ENCODE peak calls at places on chromosomes 6 and 20, in eight cellular contexts. One of them, this sample, is unnamed.

GRCh38 chr6:79538481-79538971 is 1.3 kb upstream of the LCA5 start:
- DNase-seq in neural progenitor cell: peak
- DNase-seq in DND-41: no peak
- DNase-seq in colonic mucosa: no peak
- DNase-seq in PC-3: peak
- DNase-seq in kidney: no peak
- DNase-seq in K562: no peak
- DNase-seq in GM23248: peak
- DNase-seq in this sample: no peak

GRCh38 chr6:78629154-78629721 is 238.1 kb upstream of the IRAK1BP1 start:
- DNase-seq in neural progenitor cell: no peak
- DNase-seq in DND-41: no peak
- DNase-seq in colonic mucosa: no peak
- DNase-seq in PC-3: no peak
- DNase-seq in kidney: peak
- DNase-seq in K562: no peak
- DNase-seq in GM23248: peak
- DNase-seq in this sample: no peak

GRCh38 chr6:15399651-15400470 is 154.0 kb downstream of the JARID2 start:
- DNase-seq in neural progenitor cell: peak
- DNase-seq in DND-41: no peak
- DNase-seq in colonic mucosa: peak
- DNase-seq in PC-3: peak
- DNase-seq in kidney: peak
- DNase-seq in K562: peak
- DNase-seq in GM23248: peak
- DNase-seq in this sample: no peak

GRCh38 chr6:11140061-11140460 is 28.5 kb upstream of the ERVFRD-1 start:
- DNase-seq in neural progenitor cell: no peak
- DNase-seq in DND-41: no peak
- DNase-seq in colonic mucosa: no peak
- DNase-seq in PC-3: no peak
- DNase-seq in kidney: no peak
- DNase-seq in K562: no peak
- DNase-seq in GM23248: peak
- DNase-seq in this sample: no peak

GRCh38 chr6:35296931-35297330 is 687 bp upstream of the DEF6 start:
- DNase-seq in neural progenitor cell: no peak
- DNase-seq in DND-41: no peak
- DNase-seq in colonic mucosa: no peak
- DNase-seq in PC-3: no peak
- DNase-seq in kidney: no peak
- DNase-seq in K562: no peak
- DNase-seq in GM23248: no peak
- DNase-seq in this sample: no peak

GRCh38 chr20:5696011-5696559 is 54.1 kb upstream of the SHLD1 start:
- DNase-seq in neural progenitor cell: no peak
- DNase-seq in DND-41: no peak
- DNase-seq in colonic mucosa: no peak
- DNase-seq in PC-3: peak
- DNase-seq in kidney: no peak
- DNase-seq in K562: no peak
- DNase-seq in GM23248: peak
- DNase-seq in this sample: no peak

GRCh38 chr20:41086402-41087324 is 50.7 kb upstream of the PLCG1 start:
- DNase-seq in neural progenitor cell: no peak
- DNase-seq in DND-41: no peak
- DNase-seq in colonic mucosa: no peak
- DNase-seq in PC-3: peak
- DNase-seq in kidney: no peak
- DNase-seq in K562: peak
- DNase-seq in GM23248: no peak
- DNase-seq in this sample: no peak

GRCh38 chr20:62496525-62497218 is 20.9 kb upstream of the GATA5 start:
- DNase-seq in neural progenitor cell: peak
- DNase-seq in DND-41: peak
- DNase-seq in colonic mucosa: no peak
- DNase-seq in PC-3: peak
- DNase-seq in kidney: no peak
- DNase-seq in K562: peak
- DNase-seq in GM23248: peak
- DNase-seq in this sample: peak

GRCh38 chr6:41443616-41444525 is 102.3 kb upstream of the FOXP4 start:
- DNase-seq in neural progenitor cell: no peak
- DNase-seq in DND-41: no peak
- DNase-seq in colonic mucosa: no peak
- DNase-seq in PC-3: no peak
- DNase-seq in kidney: peak
- DNase-seq in K562: peak
- DNase-seq in GM23248: peak
- DNase-seq in this sample: no peak

GRCh38 chr20:32982617-32983458 is 21.4 kb downstream of the SUN5 start:
- DNase-seq in neural progenitor cell: no peak
- DNase-seq in DND-41: no peak
- DNase-seq in colonic mucosa: no peak
- DNase-seq in PC-3: no peak
- DNase-seq in kidney: no peak
- DNase-seq in K562: no peak
- DNase-seq in GM23248: no peak
- DNase-seq in this sample: no peak

GRCh38 chr6:144006731-144007454 is 1.2 kb downstream of the PLAGL1 start:
- DNase-seq in neural progenitor cell: peak
- DNase-seq in DND-41: no peak
- DNase-seq in colonic mucosa: peak
- DNase-seq in PC-3: peak
- DNase-seq in kidney: no peak
- DNase-seq in K562: peak
- DNase-seq in GM23248: peak
- DNase-seq in this sample: no peak

GRCh38 chr6:49519660-49520059 is 19.9 kb downstream of the GLYATL3 start:
- DNase-seq in neural progenitor cell: no peak
- DNase-seq in DND-41: no peak
- DNase-seq in colonic mucosa: no peak
- DNase-seq in PC-3: no peak
- DNase-seq in kidney: no peak
- DNase-seq in K562: no peak
- DNase-seq in GM23248: no peak
- DNase-seq in this sample: no peak

GRCh38 chr6:39365281-39366074 is 43.0 kb upstream of the KCNK16 start:
- DNase-seq in neural progenitor cell: no peak
- DNase-seq in DND-41: no peak
- DNase-seq in colonic mucosa: no peak
- DNase-seq in PC-3: peak
- DNase-seq in kidney: no peak
- DNase-seq in K562: no peak
- DNase-seq in GM23248: peak
- DNase-seq in this sample: no peak

DNA sequence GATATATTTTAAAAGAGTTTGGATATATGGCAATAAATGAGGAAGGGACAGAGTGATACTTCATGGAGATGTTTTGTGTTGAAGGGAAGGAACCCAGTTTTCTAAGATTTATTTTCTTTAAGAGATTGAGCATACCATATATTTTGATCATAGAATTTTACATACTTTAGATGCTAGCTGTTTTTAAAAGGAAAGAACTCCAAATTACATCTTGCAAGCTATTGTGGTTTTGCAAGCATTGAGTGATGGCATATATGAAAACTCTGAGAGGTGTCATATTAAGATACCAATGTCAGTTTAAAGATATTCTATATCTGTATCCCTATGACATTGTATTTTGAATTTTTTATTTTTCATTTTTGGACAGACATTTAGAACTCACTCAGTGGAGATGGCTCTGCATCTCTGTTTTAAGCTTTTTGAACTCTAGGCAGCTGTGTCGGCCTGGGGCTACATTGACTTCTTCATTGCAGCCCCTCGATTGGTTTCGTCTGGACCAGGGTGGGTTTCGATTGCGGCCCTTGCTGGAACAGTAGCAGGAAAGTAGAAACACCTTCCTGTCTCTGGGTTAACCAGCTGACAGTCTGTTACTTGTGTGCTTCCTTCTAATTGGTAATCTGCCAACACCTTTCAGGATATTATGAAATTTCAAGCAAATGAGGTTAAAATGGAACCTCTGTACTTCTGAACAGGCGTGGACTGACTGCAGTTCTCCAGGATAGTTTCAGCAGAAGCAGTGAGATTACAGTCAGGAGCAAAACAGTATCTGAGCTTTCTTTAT is 14.0 kb downstream of the IGF2R start:
- DNase-seq in neural progenitor cell: no peak
- DNase-seq in DND-41: peak
- DNase-seq in colonic mucosa: no peak
- DNase-seq in PC-3: no peak
- DNase-seq in kidney: no peak
- DNase-seq in K562: no peak
- DNase-seq in GM23248: peak
- DNase-seq in this sample: peak
- H3K9ac ChIP-seq in neural progenitor cell: no peak
- H3K9ac ChIP-seq in DND-41: peak
- H3K9ac ChIP-seq in colonic mucosa: no peak
- H3K9ac ChIP-seq in PC-3: peak
- H3K9ac ChIP-seq in kidney: peak
- H3K9ac ChIP-seq in K562: peak
- H3K9ac ChIP-seq in GM23248: no peak
- H3K9ac ChIP-seq in this sample: no peak

GRCh38 chr20:64138276-64138815 is 25.9 kb upstream of the MYT1 start:
- DNase-seq in neural progenitor cell: no peak
- DNase-seq in DND-41: no peak
- DNase-seq in colonic mucosa: no peak
- DNase-seq in PC-3: no peak
- DNase-seq in kidney: peak
- DNase-seq in K562: no peak
- DNase-seq in GM23248: no peak
- DNase-seq in this sample: no peak
- H3K9ac ChIP-seq in neural progenitor cell: no peak
- H3K9ac ChIP-seq in DND-41: no peak
- H3K9ac ChIP-seq in colonic mucosa: no peak
- H3K9ac ChIP-seq in PC-3: no peak
- H3K9ac ChIP-seq in kidney: no peak
- H3K9ac ChIP-seq in K562: no peak
- H3K9ac ChIP-seq in GM23248: no peak
- H3K9ac ChIP-seq in this sample: no peak

GRCh38 chr6:138593100-138593877 is 94.0 kb upstream of the NHSL1 start:
- DNase-seq in neural progenitor cell: no peak
- DNase-seq in DND-41: no peak
- DNase-seq in colonic mucosa: peak
- DNase-seq in PC-3: peak
- DNase-seq in kidney: no peak
- DNase-seq in K562: no peak
- DNase-seq in GM23248: peak
- DNase-seq in this sample: no peak

GRCh38 chr6:138592698-138593097 is 93.4 kb upstream of the NHSL1 start:
- DNase-seq in neural progenitor cell: no peak
- DNase-seq in DND-41: no peak
- DNase-seq in colonic mucosa: no peak
- DNase-seq in PC-3: peak
- DNase-seq in kidney: no peak
- DNase-seq in K562: no peak
- DNase-seq in GM23248: no peak
- DNase-seq in this sample: peak

GRCh38 chr6:138596126-138596525 is 96.8 kb upstream of the NHSL1 start:
- DNase-seq in neural progenitor cell: no peak
- DNase-seq in DND-41: no peak
- DNase-seq in colonic mucosa: no peak
- DNase-seq in PC-3: no peak
- DNase-seq in kidney: no peak
- DNase-seq in K562: no peak
- DNase-seq in GM23248: no peak
- DNase-seq in this sample: no peak

GRCh38 chr6:138594749-138595148 is 95.5 kb upstream of the NHSL1 start:
- DNase-seq in neural progenitor cell: no peak
- DNase-seq in DND-41: no peak
- DNase-seq in colonic mucosa: no peak
- DNase-seq in PC-3: no peak
- DNase-seq in kidney: no peak
- DNase-seq in K562: no peak
- DNase-seq in GM23248: no peak
- DNase-seq in this sample: no peak

DNA sequence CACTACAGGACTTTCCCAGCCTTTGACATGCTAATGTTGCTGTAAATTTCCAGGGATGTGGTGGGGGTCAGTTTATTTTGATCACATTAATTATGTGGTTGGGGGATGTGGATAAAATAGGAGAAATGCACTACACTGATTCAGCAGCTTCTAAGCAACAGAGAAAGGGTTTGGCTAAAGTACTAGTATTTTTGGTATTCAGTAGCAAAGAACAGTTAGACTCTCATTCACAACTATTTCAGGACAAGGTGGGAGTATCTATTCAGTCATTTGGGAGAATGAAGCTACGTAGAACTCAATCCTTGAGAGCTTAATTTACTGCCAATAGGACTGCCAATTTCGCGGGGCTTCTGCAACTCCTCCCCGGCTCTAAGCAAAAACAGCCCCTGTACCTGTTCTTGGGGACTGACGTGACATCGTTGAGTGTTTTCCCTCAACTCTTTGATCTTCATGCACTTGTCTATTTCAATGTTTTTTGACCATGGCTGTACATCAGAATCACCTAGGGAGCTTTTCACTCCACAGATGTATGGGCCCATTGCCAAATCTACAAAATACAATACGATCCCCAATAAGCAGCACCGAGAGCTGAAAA is 94.8 kb upstream of the NHSL1 start:
- DNase-seq in neural progenitor cell: no peak
- DNase-seq in DND-41: no peak
- DNase-seq in colonic mucosa: no peak
- DNase-seq in PC-3: no peak
- DNase-seq in kidney: no peak
- DNase-seq in K562: no peak
- DNase-seq in GM23248: no peak
- DNase-seq in this sample: no peak
- H3K9ac ChIP-seq in neural progenitor cell: no peak
- H3K9ac ChIP-seq in DND-41: no peak
- H3K9ac ChIP-seq in colonic mucosa: no peak
- H3K9ac ChIP-seq in PC-3: peak
- H3K9ac ChIP-seq in kidney: no peak
- H3K9ac ChIP-seq in K562: no peak
- H3K9ac ChIP-seq in GM23248: peak
- H3K9ac ChIP-seq in this sample: no peak

GRCh38 chr6:106360410-106360988 is at the start of gene CRYBG1:
- DNase-seq in neural progenitor cell: peak
- DNase-seq in DND-41: no peak
- DNase-seq in colonic mucosa: peak
- DNase-seq in PC-3: peak
- DNase-seq in kidney: peak
- DNase-seq in K562: peak
- DNase-seq in GM23248: peak
- DNase-seq in this sample: no peak
- H3K9ac ChIP-seq in neural progenitor cell: no peak
- H3K9ac ChIP-seq in DND-41: no peak
- H3K9ac ChIP-seq in colonic mucosa: peak
- H3K9ac ChIP-seq in PC-3: peak
- H3K9ac ChIP-seq in kidney: peak
- H3K9ac ChIP-seq in K562: peak
- H3K9ac ChIP-seq in GM23248: no peak
- H3K9ac ChIP-seq in this sample: no peak